ENCODE peak calls at places on chromosomes 16 and 17, in four cellular contexts. C is fibroblast of mammary gland, U is GM12865, Z is HCT116. B is an unnamed sample.

GRCh38 chr17:49866882-49867413 is 19.1 kb upstream of the TAC4 start:
- DNase-seq in C (no peak), U (no peak), Z (no peak), B (no peak)

GRCh38 chr17:4833941-4834501 is 881 bp downstream of the MINK1 start:
- DNase-seq in C (peak), U (peak), Z (no peak), B (no peak)

GRCh38 chr17:7177210-7177953 is 1.8 kb downstream of the ASGR1 start:
- DNase-seq in C (peak), U (peak), Z (no peak), B (no peak)

GRCh38 chr16:89951509-89951908 is 3.0 kb downstream of the DEF8 start:
- DNase-seq in C (no peak), U (no peak), Z (no peak), B (no peak)

GRCh38 chr16:58843675-58844074 is 109.6 kb upstream of the GOT2 start:
- DNase-seq in C (peak), U (peak), Z (peak), B (no peak)

GRCh38 chr17:75878174-75878998 is at the start of gene TRIM47:
- DNase-seq in C (peak), U (no peak), Z (no peak), B (no peak)

GRCh38 chr16:50441758-50442157 is 73.0 kb upstream of the BRD7 start:
- DNase-seq in C (no peak), U (no peak), Z (no peak), B (no peak)

GRCh38 chr16:85595812-85596495 is 17.2 kb upstream of the GSE1 start:
- DNase-seq in C (no peak), U (no peak), Z (no peak), B (no peak)

GRCh38 chr16:10402975-10403374 is 17.1 kb downstream of the ATF7IP2 start:
- DNase-seq in C (no peak), U (no peak), Z (no peak), B (no peak)

GRCh38 chr16:19137201-19137601 is 23.4 kb downstream of the ITPRIPL2 start:
- DNase-seq in C (peak), U (no peak), Z (no peak), B (no peak)

GRCh38 chr16:4693956-4694663 is 748 bp downstream of the NUDT16L1 start:
- DNase-seq in C (peak), U (peak), Z (no peak), B (no peak)

GRCh38 chr17:4180791-4181190 is 37.8 kb downstream of the CYB5D2 start:
- DNase-seq in C (no peak), U (no peak), Z (no peak), B (no peak)

GRCh38 chr16:4386951-4387565 is 15.4 kb downstream of the VASN start:
- DNase-seq in C (peak), U (no peak), Z (no peak), B (no peak)

GRCh38 chr17:19672009-19672837 is 23.7 kb downstream of the ALDH3A2 start:
- DNase-seq in C (peak), U (no peak), Z (no peak), B (no peak)

GRCh38 chr17:80743181-80743771 is 198.6 kb downstream of the RPTOR start:
- DNase-seq in C (peak), U (no peak), Z (no peak), B (no peak)

GRCh38 chr17:5958850-5959249 is 111.3 kb upstream of the WSCD1 start:
- DNase-seq in C (no peak), U (no peak), Z (no peak), B (no peak)

GRCh38 chr17:12637015-12637414 is 28.7 kb upstream of the MYOCD start:
- DNase-seq in C (peak), U (no peak), Z (no peak), B (no peak)

GRCh38 chr17:79008666-79009387 is 737 bp downstream of the CANT1 start:
- DNase-seq in C (no peak), U (no peak), Z (no peak), B (no peak)

GRCh38 chr17:81368161-81368560 is 27.1 kb upstream of the BAHCC1 start:
- DNase-seq in C (no peak), U (no peak), Z (no peak), B (no peak)

GRCh38 chr17:81037026-81037782 is 2.3 kb downstream of the BAIAP2 start:
- DNase-seq in C (no peak), U (no peak), Z (no peak), B (no peak)

GRCh38 chr17:73163043-73163442 is 1.8 kb upstream of the SSTR2 start:
- DNase-seq in C (no peak), U (no peak), Z (no peak), B (no peak)

GRCh38 chr16:720507-720989 is 398 bp upstream of the ANTKMT start:
- DNase-seq in C (peak), U (peak), Z (no peak), B (no peak)

GRCh38 chr16:14051110-14051729 is 19.9 kb upstream of the MRTFB start:
- DNase-seq in C (no peak), U (no peak), Z (no peak), B (no peak)

GRCh38 chr17:56823848-56824247 is 9.9 kb downstream of the C17orf67 start:
- DNase-seq in C (no peak), U (no peak), Z (no peak), B (no peak)

GRCh38 chr16:4328580-4329353 is 12.9 kb downstream of the GLIS2 start:
- DNase-seq in C (no peak), U (no peak), Z (no peak), B (no peak)

GRCh38 chr16:73082608-73083007 is 34.7 kb upstream of the ZFHX3 start:
- DNase-seq in C (peak), U (no peak), Z (no peak), B (no peak)

GRCh38 chr17:38441429-38442061 is 13.3 kb downstream of the ARHGAP23 start:
- DNase-seq in C (no peak), U (no peak), Z (no peak), B (no peak)

GRCh38 chr17:11221196-11221595 is 19.8 kb upstream of the SHISA6 start:
- DNase-seq in C (no peak), U (no peak), Z (no peak), B (no peak)

GRCh38 chr16:4450921-4451619 is 23.4 kb downstream of the NMRAL1 start:
- DNase-seq in C (no peak), U (no peak), Z (no peak), B (no peak)

GRCh38 chr17:29131814-29132682 is 48.1 kb downstream of the MYO18A start:
- DNase-seq in C (peak), U (no peak), Z (no peak), B (no peak)

GRCh38 chr17:57273471-57273870 is 17.1 kb downstream of the MSI2 start:
- DNase-seq in C (no peak), U (no peak), Z (no peak), B (no peak)

GRCh38 chr17:59415397-59415796 is 83.9 kb downstream of the YPEL2 start:
- DNase-seq in C (no peak), U (no peak), Z (no peak), B (no peak)

GRCh38 chr17:32019228-32019627 is 12.0 kb downstream of the LRRC37B start:
- DNase-seq in C (no peak), U (no peak), Z (no peak), B (no peak)

GRCh38 chr17:83100220-83100852 is 20.9 kb downstream of the METRNL start:
- DNase-seq in C (no peak), U (no peak), Z (no peak), B (no peak)
- H3K4me3 ChIP-seq in C (no peak), U (no peak), Z (no peak), B (no peak)

GRCh38 chr17:77437017-77437416 is 296.2 kb downstream of the SEC14L1 start:
- DNase-seq in C (peak), U (no peak), Z (no peak), B (no peak)
- TF ChIP-seq CTCF in C (no peak), U (no peak), Z (no peak), B (no peak)

DNA sequence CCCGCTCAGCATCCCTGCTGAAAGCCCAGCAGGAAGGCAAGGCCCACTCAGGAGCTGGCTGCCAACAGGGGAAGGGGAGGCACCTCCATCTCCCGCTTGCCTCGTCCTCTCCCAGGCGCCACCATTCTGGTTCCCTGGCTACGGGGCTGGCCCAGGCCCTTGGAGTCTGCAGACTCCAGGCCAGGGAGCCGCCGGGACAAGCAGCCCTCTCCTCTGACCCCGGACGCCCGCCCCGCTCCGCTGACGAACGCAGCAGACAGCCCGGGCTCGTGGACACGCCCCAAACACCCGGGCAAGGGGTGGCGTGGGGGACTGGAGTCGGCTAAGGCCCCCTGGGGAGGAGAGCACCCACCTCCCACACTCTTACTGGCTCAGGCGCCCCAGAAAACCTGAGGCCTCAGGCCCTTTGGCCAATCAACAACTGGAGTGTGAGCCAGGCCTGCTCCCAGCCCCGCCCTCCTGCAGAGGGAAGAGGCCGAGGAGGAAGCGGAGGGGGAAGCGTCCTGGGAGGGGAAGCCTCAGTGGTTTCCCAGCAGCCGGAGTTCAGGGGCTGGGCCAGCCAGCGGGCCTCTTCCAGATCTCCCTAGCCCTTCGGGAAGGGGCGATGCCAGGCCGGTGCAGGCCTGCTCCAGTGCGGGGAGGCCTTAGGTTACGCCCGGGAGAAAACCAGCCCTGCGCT is 4.2 kb downstream of the MNT start:
- DNase-seq in C (peak), U (peak), Z (peak), B (peak)
- H3K4me3 ChIP-seq in C (peak), U (peak), Z (peak), B (peak)

GRCh38 chr17:42131232-42131631 is 8.6 kb downstream of the HSPB9 start:
- DNase-seq in C (no peak), U (no peak), Z (no peak), B (no peak)

GRCh38 chr17:42133461-42134041 is 10.9 kb downstream of the HSPB9 start:
- DNase-seq in C (no peak), U (peak), Z (no peak), B (peak)

GRCh38 chr17:42132941-42133340 is 10.3 kb downstream of the HSPB9 start:
- DNase-seq in C (peak), U (no peak), Z (no peak), B (no peak)

GRCh38 chr17:42130310-42130936 is 7.8 kb downstream of the HSPB9 start:
- DNase-seq in C (no peak), U (no peak), Z (no peak), B (no peak)

GRCh38 chr17:42131971-42132370 is 9.4 kb downstream of the HSPB9 start:
- DNase-seq in C (no peak), U (no peak), Z (no peak), B (no peak)
- TF ChIP-seq CTCF in C (no peak), U (no peak), Z (no peak), B (no peak)

GRCh38 chr17:16969931-16970906 is 1.7 kb downstream of the TNFRSF13B start:
- DNase-seq in C (no peak), U (peak), Z (no peak), B (peak)

GRCh38 chr17:16971458-16972338 is at the start of gene TNFRSF13B:
- DNase-seq in C (no peak), U (peak), Z (no peak), B (no peak)

GRCh38 chr17:16972346-16972745 is 428 bp upstream of the TNFRSF13B start:
- DNase-seq in C (no peak), U (no peak), Z (no peak), B (no peak)

GRCh38 chr17:16973760-16974540 is 2.0 kb upstream of the TNFRSF13B start:
- DNase-seq in C (no peak), U (peak), Z (no peak), B (peak)

DNA sequence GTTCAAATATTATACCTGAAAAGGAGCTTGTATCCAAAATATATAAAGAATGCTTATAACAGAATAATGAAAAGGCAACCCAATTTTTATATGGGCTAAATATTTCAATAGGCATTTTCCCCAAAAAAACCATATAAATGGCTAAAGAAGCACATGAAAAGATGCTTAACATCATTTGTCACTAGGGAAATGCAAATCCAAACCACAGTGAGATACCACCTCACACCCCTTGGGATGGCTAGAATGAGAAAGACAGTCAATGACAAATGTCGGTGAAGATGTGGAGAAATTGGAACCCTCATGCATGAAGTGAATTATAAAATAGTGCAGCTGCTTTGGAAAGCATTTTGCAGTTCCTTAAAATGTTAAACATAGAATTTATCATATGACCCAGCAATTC is 3.1 kb downstream of the TNFRSF13B start:
- DNase-seq in C (no peak), U (peak), Z (no peak), B (no peak)
- H3K4me3 ChIP-seq in C (no peak), U (peak), Z (no peak), B (peak)

DNA sequence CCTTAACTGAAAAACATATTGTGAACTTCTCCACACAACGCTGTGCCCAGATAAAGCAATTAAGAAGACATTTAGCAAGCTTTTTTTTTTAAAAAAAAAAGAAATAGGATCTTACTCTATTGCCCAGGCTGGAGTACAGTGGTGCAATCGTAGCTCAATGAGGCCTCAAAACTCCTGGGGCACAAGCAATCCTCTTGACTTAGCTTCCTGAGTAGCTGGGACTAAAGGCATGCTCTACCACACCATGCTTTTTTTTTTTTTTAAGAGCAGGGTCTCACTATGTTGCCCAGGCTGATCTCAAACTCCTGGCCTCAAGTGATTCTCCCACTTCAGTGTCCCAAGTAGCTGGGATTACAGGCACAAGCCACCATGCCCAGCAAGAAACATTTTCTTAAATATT is 20.1 kb downstream of the AP1G1 start:
- DNase-seq in C (no peak), U (no peak), Z (no peak), B (no peak)
- TF ChIP-seq CTCF in C (no peak), U (no peak), Z (no peak), B (no peak)

B was measured in GM12864.